ENCODE peak calls at places on chromosomes 1 and 21, in seven cellular contexts. One of them, this sample, is unnamed.

GRCh38 chr1:237740831-237741230 is 149.9 kb downstream of the ZP4 start:
- DNase-seq in H1: no peak
- DNase-seq in neuronal stem cell: no peak
- DNase-seq in H9: no peak
- DNase-seq in mesenchymal stem cell: no peak
- DNase-seq in IMR-90: no peak
- DNase-seq in trophoblast cell: no peak
- DNase-seq in this sample: no peak

GRCh38 chr1:31944205-31945089 is 6.3 kb upstream of the PTP4A2 start:
- DNase-seq in H1: peak
- DNase-seq in neuronal stem cell: peak
- DNase-seq in H9: peak
- DNase-seq in mesenchymal stem cell: peak
- DNase-seq in IMR-90: peak
- DNase-seq in trophoblast cell: peak
- DNase-seq in this sample: peak

GRCh38 chr1:150484431-150484830 is 2.8 kb upstream of the TARS2 start:
- DNase-seq in H1: no peak
- DNase-seq in neuronal stem cell: no peak
- DNase-seq in H9: no peak
- DNase-seq in mesenchymal stem cell: no peak
- DNase-seq in IMR-90: peak
- DNase-seq in trophoblast cell: no peak
- DNase-seq in this sample: no peak

GRCh38 chr1:228346731-228347130 is 59.9 kb downstream of the TRIM11 start:
- DNase-seq in H1: no peak
- DNase-seq in neuronal stem cell: no peak
- DNase-seq in H9: no peak
- DNase-seq in mesenchymal stem cell: no peak
- DNase-seq in IMR-90: no peak
- DNase-seq in trophoblast cell: no peak
- DNase-seq in this sample: no peak

GRCh38 chr1:53550201-53550741 is 91.1 kb downstream of the DMRTB1 start:
- DNase-seq in H1: no peak
- DNase-seq in neuronal stem cell: no peak
- DNase-seq in H9: no peak
- DNase-seq in mesenchymal stem cell: peak
- DNase-seq in IMR-90: peak
- DNase-seq in trophoblast cell: no peak
- DNase-seq in this sample: no peak

GRCh38 chr1:27970401-27970800 is 10.6 kb downstream of the XKR8 start:
- DNase-seq in H1: no peak
- DNase-seq in neuronal stem cell: no peak
- DNase-seq in H9: no peak
- DNase-seq in mesenchymal stem cell: peak
- DNase-seq in IMR-90: peak
- DNase-seq in trophoblast cell: no peak
- DNase-seq in this sample: no peak

GRCh38 chr1:25793585-25794170 is 6.3 kb upstream of the SELENON start:
- DNase-seq in H1: no peak
- DNase-seq in neuronal stem cell: no peak
- DNase-seq in H9: no peak
- DNase-seq in mesenchymal stem cell: no peak
- DNase-seq in IMR-90: peak
- DNase-seq in trophoblast cell: no peak
- DNase-seq in this sample: no peak

GRCh38 chr1:121418369-121419049 is 233.7 kb downstream of the SRGAP2C start:
- DNase-seq in H1: no peak
- DNase-seq in neuronal stem cell: no peak
- DNase-seq in H9: peak
- DNase-seq in mesenchymal stem cell: no peak
- DNase-seq in IMR-90: no peak
- DNase-seq in trophoblast cell: no peak
- DNase-seq in this sample: peak

GRCh38 chr1:154497026-154497806 is 4.8 kb upstream of the TDRD10 start:
- DNase-seq in H1: no peak
- DNase-seq in neuronal stem cell: no peak
- DNase-seq in H9: no peak
- DNase-seq in mesenchymal stem cell: peak
- DNase-seq in IMR-90: no peak
- DNase-seq in trophoblast cell: no peak
- DNase-seq in this sample: peak

GRCh38 chr1:239363920-239364319 is 22.4 kb upstream of the CHRM3 start:
- DNase-seq in H1: no peak
- DNase-seq in neuronal stem cell: no peak
- DNase-seq in H9: no peak
- DNase-seq in mesenchymal stem cell: no peak
- DNase-seq in IMR-90: no peak
- DNase-seq in trophoblast cell: no peak
- DNase-seq in this sample: no peak

GRCh38 chr1:210598135-210598652 is 269.5 kb downstream of the HHAT start:
- DNase-seq in H1: no peak
- DNase-seq in neuronal stem cell: no peak
- DNase-seq in H9: no peak
- DNase-seq in mesenchymal stem cell: peak
- DNase-seq in IMR-90: peak
- DNase-seq in trophoblast cell: peak
- DNase-seq in this sample: peak

GRCh38 chr1:17682403-17682802 is 72.7 kb upstream of the ACTL8 start:
- DNase-seq in H1: no peak
- DNase-seq in neuronal stem cell: no peak
- DNase-seq in H9: no peak
- DNase-seq in mesenchymal stem cell: no peak
- DNase-seq in IMR-90: no peak
- DNase-seq in trophoblast cell: no peak
- DNase-seq in this sample: no peak

GRCh38 chr1:112872551-112872962 is 83.4 kb downstream of the SLC16A1 start:
- DNase-seq in H1: no peak
- DNase-seq in neuronal stem cell: no peak
- DNase-seq in H9: no peak
- DNase-seq in mesenchymal stem cell: peak
- DNase-seq in IMR-90: no peak
- DNase-seq in trophoblast cell: peak
- DNase-seq in this sample: peak

GRCh38 chr1:195958131-195958530 is 650.1 kb downstream of the KCNT2 start:
- DNase-seq in H1: no peak
- DNase-seq in neuronal stem cell: no peak
- DNase-seq in H9: no peak
- DNase-seq in mesenchymal stem cell: no peak
- DNase-seq in IMR-90: no peak
- DNase-seq in trophoblast cell: no peak
- DNase-seq in this sample: no peak

GRCh38 chr1:228940931-228941330 is 205.7 kb downstream of the RHOU start:
- DNase-seq in H1: no peak
- DNase-seq in neuronal stem cell: no peak
- DNase-seq in H9: no peak
- DNase-seq in mesenchymal stem cell: no peak
- DNase-seq in IMR-90: no peak
- DNase-seq in trophoblast cell: peak
- DNase-seq in this sample: no peak

GRCh38 chr1:197671140-197671539 is 104.1 kb downstream of the DENND1B start:
- DNase-seq in H1: no peak
- DNase-seq in neuronal stem cell: no peak
- DNase-seq in H9: no peak
- DNase-seq in mesenchymal stem cell: no peak
- DNase-seq in IMR-90: peak
- DNase-seq in trophoblast cell: no peak
- DNase-seq in this sample: no peak

GRCh38 chr1:230772457-230773395 is 25.5 kb downstream of the CAPN9 start:
- DNase-seq in H1: no peak
- DNase-seq in neuronal stem cell: no peak
- DNase-seq in H9: peak
- DNase-seq in mesenchymal stem cell: peak
- DNase-seq in IMR-90: peak
- DNase-seq in trophoblast cell: peak
- DNase-seq in this sample: peak

GRCh38 chr1:32426489-32427255 is 32.4 kb upstream of the BSDC1 start:
- DNase-seq in H1: no peak
- DNase-seq in neuronal stem cell: no peak
- DNase-seq in H9: peak
- DNase-seq in mesenchymal stem cell: no peak
- DNase-seq in IMR-90: no peak
- DNase-seq in trophoblast cell: peak
- DNase-seq in this sample: peak

GRCh38 chr1:32830092-32830852 is 12.8 kb downstream of the S100PBP start:
- DNase-seq in H1: no peak
- DNase-seq in neuronal stem cell: no peak
- DNase-seq in H9: no peak
- DNase-seq in mesenchymal stem cell: no peak
- DNase-seq in IMR-90: no peak
- DNase-seq in trophoblast cell: no peak
- DNase-seq in this sample: no peak

GRCh38 chr1:193951989-193952388 is 765.6 kb upstream of the B3GALT2 start:
- DNase-seq in H1: no peak
- DNase-seq in neuronal stem cell: no peak
- DNase-seq in H9: no peak
- DNase-seq in mesenchymal stem cell: no peak
- DNase-seq in IMR-90: peak
- DNase-seq in trophoblast cell: no peak
- DNase-seq in this sample: no peak

GRCh38 chr1:46011121-46011695 is 121.2 kb downstream of the PIK3R3 start:
- DNase-seq in H1: no peak
- DNase-seq in neuronal stem cell: no peak
- DNase-seq in H9: peak
- DNase-seq in mesenchymal stem cell: no peak
- DNase-seq in IMR-90: no peak
- DNase-seq in trophoblast cell: peak
- DNase-seq in this sample: no peak

GRCh38 chr1:119055568-119055967 is 67.4 kb upstream of the TBX15 start:
- DNase-seq in H1: no peak
- DNase-seq in neuronal stem cell: no peak
- DNase-seq in H9: no peak
- DNase-seq in mesenchymal stem cell: no peak
- DNase-seq in IMR-90: no peak
- DNase-seq in trophoblast cell: no peak
- DNase-seq in this sample: no peak

GRCh38 chr21:38852278-38852677 is 46.5 kb downstream of the ETS2 start:
- DNase-seq in H1: no peak
- DNase-seq in neuronal stem cell: no peak
- DNase-seq in H9: no peak
- DNase-seq in mesenchymal stem cell: no peak
- DNase-seq in IMR-90: no peak
- DNase-seq in trophoblast cell: no peak
- DNase-seq in this sample: no peak

DNA sequence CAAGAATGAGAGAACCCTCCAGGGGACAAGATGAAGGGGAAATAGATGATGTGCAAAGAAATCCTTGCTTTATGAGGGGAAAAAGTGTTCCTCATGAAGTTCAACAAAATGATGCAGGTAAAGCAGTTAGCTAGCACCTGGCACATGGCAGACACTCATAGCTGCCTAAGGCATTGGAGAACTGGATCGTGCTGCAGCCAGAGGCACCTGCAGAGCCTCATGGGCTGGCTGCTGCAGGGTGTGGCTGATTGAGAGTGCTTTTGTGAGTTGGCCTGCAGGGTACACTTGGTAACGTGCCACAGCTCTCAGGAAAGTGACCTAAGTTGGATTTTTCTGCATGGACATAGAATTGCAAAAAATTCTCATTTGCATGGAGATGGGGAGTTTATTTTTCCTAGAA is 31.7 kb upstream of the IL20 start:
- DNase-seq in H1: no peak
- DNase-seq in neuronal stem cell: no peak
- DNase-seq in H9: no peak
- DNase-seq in mesenchymal stem cell: no peak
- DNase-seq in IMR-90: no peak
- DNase-seq in trophoblast cell: no peak
- DNase-seq in this sample: no peak
- H2BK5ac ChIP-seq in H1: no peak
- H2BK5ac ChIP-seq in neuronal stem cell: no peak
- H2BK5ac ChIP-seq in H9: no peak
- H2BK5ac ChIP-seq in mesenchymal stem cell: no peak
- H2BK5ac ChIP-seq in IMR-90: no peak
- H2BK5ac ChIP-seq in trophoblast cell: no peak
- H2BK5ac ChIP-seq in this sample: no peak

DNA sequence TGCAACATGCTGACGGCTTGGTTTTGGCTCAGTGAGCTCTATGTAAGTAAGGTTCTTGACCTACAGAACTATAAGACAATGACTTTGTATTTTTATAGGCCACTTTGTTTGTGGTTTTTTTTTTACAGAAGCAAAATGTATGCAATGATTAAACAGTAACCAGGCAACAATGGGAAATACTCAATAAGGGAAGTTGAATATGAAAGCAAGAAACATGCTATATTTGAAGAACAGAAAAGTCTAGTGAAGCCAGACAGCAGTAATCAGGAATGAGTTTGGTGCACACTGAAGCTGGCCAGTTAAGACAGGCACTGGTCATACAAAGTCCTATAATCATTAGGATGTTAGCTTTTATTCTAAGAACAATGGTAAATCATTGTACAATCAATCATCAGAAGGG is 1926.8 kb downstream of the NCAM2 start:
- DNase-seq in H1: no peak
- DNase-seq in neuronal stem cell: no peak
- DNase-seq in H9: no peak
- DNase-seq in mesenchymal stem cell: no peak
- DNase-seq in IMR-90: no peak
- DNase-seq in trophoblast cell: no peak
- DNase-seq in this sample: no peak
- H2BK5ac ChIP-seq in H1: no peak
- H2BK5ac ChIP-seq in neuronal stem cell: no peak
- H2BK5ac ChIP-seq in H9: no peak
- H2BK5ac ChIP-seq in mesenchymal stem cell: no peak
- H2BK5ac ChIP-seq in IMR-90: no peak
- H2BK5ac ChIP-seq in trophoblast cell: no peak
- H2BK5ac ChIP-seq in this sample: no peak

GRCh38 chr1:218226005-218226404 is 59.1 kb upstream of the RRP15 start:
- DNase-seq in H1: no peak
- DNase-seq in neuronal stem cell: no peak
- DNase-seq in H9: no peak
- DNase-seq in mesenchymal stem cell: no peak
- DNase-seq in IMR-90: no peak
- DNase-seq in trophoblast cell: no peak
- DNase-seq in this sample: no peak
- H2BK5ac ChIP-seq in H1: no peak
- H2BK5ac ChIP-seq in neuronal stem cell: no peak
- H2BK5ac ChIP-seq in H9: no peak
- H2BK5ac ChIP-seq in mesenchymal stem cell: no peak
- H2BK5ac ChIP-seq in IMR-90: no peak
- H2BK5ac ChIP-seq in trophoblast cell: no peak
- H2BK5ac ChIP-seq in this sample: no peak

GRCh38 chr1:173097001-173097400 is 46.3 kb upstream of the TNFSF18 start:
- DNase-seq in H1: no peak
- DNase-seq in neuronal stem cell: no peak
- DNase-seq in H9: no peak
- DNase-seq in mesenchymal stem cell: no peak
- DNase-seq in IMR-90: peak
- DNase-seq in trophoblast cell: no peak
- DNase-seq in this sample: no peak

GRCh38 chr1:173093721-173094450 is 43.1 kb upstream of the TNFSF18 start:
- DNase-seq in H1: no peak
- DNase-seq in neuronal stem cell: no peak
- DNase-seq in H9: no peak
- DNase-seq in mesenchymal stem cell: no peak
- DNase-seq in IMR-90: no peak
- DNase-seq in trophoblast cell: no peak
- DNase-seq in this sample: no peak

GRCh38 chr1:173095632-173096031 is 44.9 kb upstream of the TNFSF18 start:
- DNase-seq in H1: no peak
- DNase-seq in neuronal stem cell: no peak
- DNase-seq in H9: no peak
- DNase-seq in mesenchymal stem cell: peak
- DNase-seq in IMR-90: peak
- DNase-seq in trophoblast cell: no peak
- DNase-seq in this sample: no peak

GRCh38 chr1:173099166-173099565 is 48.4 kb upstream of the TNFSF18 start:
- DNase-seq in H1: no peak
- DNase-seq in neuronal stem cell: no peak
- DNase-seq in H9: no peak
- DNase-seq in mesenchymal stem cell: peak
- DNase-seq in IMR-90: no peak
- DNase-seq in trophoblast cell: no peak
- DNase-seq in this sample: no peak

GRCh38 chr1:173094539-173094938 is 43.8 kb upstream of the TNFSF18 start:
- DNase-seq in H1: no peak
- DNase-seq in neuronal stem cell: no peak
- DNase-seq in H9: no peak
- DNase-seq in mesenchymal stem cell: no peak
- DNase-seq in IMR-90: no peak
- DNase-seq in trophoblast cell: no peak
- DNase-seq in this sample: no peak
- H2BK5ac ChIP-seq in H1: no peak
- H2BK5ac ChIP-seq in neuronal stem cell: no peak
- H2BK5ac ChIP-seq in H9: no peak
- H2BK5ac ChIP-seq in mesenchymal stem cell: no peak
- H2BK5ac ChIP-seq in IMR-90: peak
- H2BK5ac ChIP-seq in trophoblast cell: no peak
- H2BK5ac ChIP-seq in this sample: no peak

This sample was measured in mesendoderm.